ENCODE peak calls at places on chromosome 20, in six cellular contexts. Z is IMR-90, X is K562, Q is fibroblast of lung, C is cardiac muscle cell, O is left ventricle myocardium inferior. E is an unnamed sample. For H3K4me1, the result is how much of the 10 kb centered on the place peaks cover.

GRCh38 chr20:4187147-4187546 is 171.8 kb upstream of the RNF24 start:
- DNase-seq in Z (no peak), X (no peak), Q (no peak), C (no peak), O (no peak), E (no peak)

GRCh38 chr20:8424986-8425385 is 292.9 kb downstream of the PLCB1 start:
- DNase-seq in Z (no peak), X (no peak), Q (no peak), C (no peak), O (no peak), E (no peak)

GRCh38 chr20:20037960-20038359 is 14.3 kb downstream of the CRNKL1 start:
- DNase-seq in Z (peak), X (no peak), Q (no peak), C (peak), O (no peak), E (no peak)

GRCh38 chr20:22916121-22916842 is 118.8 kb upstream of the SSTR4 start:
- DNase-seq in Z (no peak), X (no peak), Q (no peak), C (no peak), O (no peak), E (no peak)

GRCh38 chr20:9978395-9979004 is 56.3 kb upstream of the ANKEF1 start:
- DNase-seq in Z (peak), X (no peak), Q (peak), C (peak), O (no peak), E (no peak)

GRCh38 chr20:31704225-31705119 is 18.2 kb downstream of the BCL2L1 start:
- DNase-seq in Z (peak), X (no peak), Q (no peak), C (peak), O (peak), E (no peak)

GRCh38 chr20:15642676-15643075 is 930.6 kb downstream of the KIF16B start:
- DNase-seq in Z (peak), X (no peak), Q (peak), C (no peak), O (no peak), E (no peak)

GRCh38 chr20:53831812-53832211 is 238.2 kb upstream of the ZNF217 start:
- DNase-seq in Z (no peak), X (no peak), Q (no peak), C (no peak), O (no peak), E (no peak)

GRCh38 chr20:50967621-50968020 is 9.0 kb downstream of the MOCS3 start:
- DNase-seq in Z (no peak), X (no peak), Q (no peak), C (no peak), O (no peak), E (no peak)

GRCh38 chr20:41697861-41698559 is 79.8 kb upstream of the CHD6 start:
- DNase-seq in Z (peak), X (peak), Q (peak), C (peak), O (no peak), E (no peak)

GRCh38 chr20:46168438-46168837 is 50.3 kb downstream of the CD40 start:
- DNase-seq in Z (no peak), X (no peak), Q (no peak), C (no peak), O (no peak), E (no peak)

GRCh38 chr20:41376349-41376748 is 9.7 kb upstream of the EMILIN3 start:
- DNase-seq in Z (no peak), X (no peak), Q (no peak), C (no peak), O (no peak), E (no peak)

GRCh38 chr20:18794428-18794787 is 19.2 kb upstream of the SCP2D1 start:
- DNase-seq in Z (no peak), X (no peak), Q (no peak), C (no peak), O (no peak), E (no peak)

GRCh38 chr20:48749437-48749836 is 78.4 kb downstream of the PREX1 start:
- DNase-seq in Z (no peak), X (no peak), Q (no peak), C (no peak), O (no peak), E (no peak)

GRCh38 chr20:17202668-17203067 is 24.2 kb upstream of the PCSK2 start:
- DNase-seq in Z (no peak), X (no peak), Q (no peak), C (no peak), O (no peak), E (no peak)

GRCh38 chr20:62133864-62134263 is 9.3 kb downstream of the PSMA7 start:
- DNase-seq in Z (no peak), X (no peak), Q (no peak), C (no peak), O (no peak), E (peak)

GRCh38 chr20:22887796-22888195 is 147.3 kb upstream of the SSTR4 start:
- DNase-seq in Z (no peak), X (no peak), Q (no peak), C (no peak), O (no peak), E (no peak)

GRCh38 chr20:22453244-22454080 is 130.9 kb downstream of the FOXA2 start:
- DNase-seq in Z (no peak), X (peak), Q (no peak), C (peak), O (no peak), E (no peak)

GRCh38 chr20:10508060-10508459 is 73.0 kb downstream of the SLX4IP start:
- DNase-seq in Z (peak), X (no peak), Q (peak), C (peak), O (no peak), E (no peak)

GRCh38 chr20:61328906-61329558 is 77.0 kb downstream of the CDH4 start:
- DNase-seq in Z (peak), X (peak), Q (peak), C (no peak), O (no peak), E (peak)

GRCh38 chr20:56382696-56383095 is 9.3 kb downstream of the AURKA start:
- DNase-seq in Z (no peak), X (peak), Q (no peak), C (no peak), O (no peak), E (no peak)

GRCh38 chr20:40333591-40333990 is 355.4 kb downstream of the MAFB start:
- DNase-seq in Z (no peak), X (no peak), Q (no peak), C (no peak), O (no peak), E (no peak)

GRCh38 chr20:62120990-62121775 is 1.1 kb upstream of the LSM14B start:
- DNase-seq in Z (peak), X (no peak), Q (peak), C (no peak), O (no peak), E (peak)

GRCh38 chr20:51914758-51915157 is 112.4 kb upstream of the SALL4 start:
- DNase-seq in Z (no peak), X (no peak), Q (no peak), C (no peak), O (no peak), E (no peak)

GRCh38 chr20:1330075-1330830 is 1.3 kb upstream of the SDCBP2 start:
- DNase-seq in Z (no peak), X (no peak), Q (no peak), C (peak), O (peak), E (peak)

GRCh38 chr20:1334761-1335160 is 5.8 kb upstream of the SDCBP2 start:
- DNase-seq in Z (no peak), X (peak), Q (no peak), C (peak), O (no peak), E (no peak)

GRCh38 chr20:14951707-14952106 is 614.3 kb upstream of the FLRT3 start:
- DNase-seq in Z (no peak), X (no peak), Q (peak), C (peak), O (no peak), E (no peak)

GRCh38 chr20:39291301-39291700 is 329.2 kb downstream of the DHX35 start:
- DNase-seq in Z (no peak), X (no peak), Q (peak), C (no peak), O (no peak), E (no peak)

GRCh38 chr20:3805594-3806264 is 9.6 kb downstream of the CDC25B start:
- DNase-seq in Z (peak), X (peak), Q (peak), C (peak), O (no peak), E (peak)

GRCh38 chr20:15887387-15887786 is 685.9 kb downstream of the KIF16B start:
- DNase-seq in Z (no peak), X (no peak), Q (no peak), C (no peak), O (no peak), E (no peak)

GRCh38 chr20:50446351-50447101 is 63.7 kb upstream of the PTPN1 start:
- DNase-seq in Z (no peak), X (no peak), Q (no peak), C (no peak), O (no peak), E (no peak)

GRCh38 chr20:10558635-10559187 is 115.1 kb downstream of the JAG1 start:
- DNase-seq in Z (peak), X (no peak), Q (peak), C (peak), O (no peak), E (no peak)

GRCh38 chr20:49701916-49702315 is 11.8 kb downstream of the B4GALT5 start:
- DNase-seq in Z (no peak), X (no peak), Q (no peak), C (no peak), O (no peak), E (no peak)

GRCh38 chr20:58342104-58342945 is 32.8 kb downstream of the RAB22A start:
- DNase-seq in Z (peak), X (no peak), Q (peak), C (peak), O (no peak), E (no peak)

GRCh38 chr20:58339741-58340140 is 30.2 kb downstream of the RAB22A start:
- DNase-seq in Z (no peak), X (no peak), Q (no peak), C (no peak), O (no peak), E (no peak)

GRCh38 chr20:58344741-58345140 is 35.2 kb downstream of the RAB22A start:
- DNase-seq in Z (peak), X (no peak), Q (no peak), C (peak), O (no peak), E (no peak)

GRCh38 chr20:58340853-58341252 is 31.3 kb downstream of the RAB22A start:
- DNase-seq in Z (peak), X (no peak), Q (no peak), C (no peak), O (no peak), E (no peak)

DNA sequence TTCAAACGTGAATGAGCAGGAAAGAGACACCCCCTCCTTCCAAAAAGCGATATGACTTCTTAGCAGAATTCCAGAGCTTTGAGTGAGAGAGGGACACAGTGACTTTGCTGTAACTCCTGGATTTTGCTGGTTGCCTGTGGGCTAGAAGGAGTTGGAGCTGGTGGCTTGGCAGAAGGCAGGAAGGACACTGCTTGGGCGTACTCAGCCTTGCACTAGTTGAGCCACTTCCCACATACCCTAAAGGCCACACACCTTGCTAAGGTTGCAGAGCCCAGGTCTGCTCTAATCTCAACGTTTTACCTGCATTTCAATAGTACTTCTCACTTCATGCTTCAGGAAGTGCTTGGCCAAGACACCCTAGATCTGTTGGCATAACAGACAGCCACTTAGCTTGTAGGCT is 30.6 kb downstream of the RAB22A start:
- DNase-seq in Z (no peak), X (no peak), Q (no peak), C (no peak), O (no peak), E (no peak)
- H3K4me1 ChIP-seq in Z (under half), X (under half), Q (under half), C (under half), O (under half), E (under half)

DNA sequence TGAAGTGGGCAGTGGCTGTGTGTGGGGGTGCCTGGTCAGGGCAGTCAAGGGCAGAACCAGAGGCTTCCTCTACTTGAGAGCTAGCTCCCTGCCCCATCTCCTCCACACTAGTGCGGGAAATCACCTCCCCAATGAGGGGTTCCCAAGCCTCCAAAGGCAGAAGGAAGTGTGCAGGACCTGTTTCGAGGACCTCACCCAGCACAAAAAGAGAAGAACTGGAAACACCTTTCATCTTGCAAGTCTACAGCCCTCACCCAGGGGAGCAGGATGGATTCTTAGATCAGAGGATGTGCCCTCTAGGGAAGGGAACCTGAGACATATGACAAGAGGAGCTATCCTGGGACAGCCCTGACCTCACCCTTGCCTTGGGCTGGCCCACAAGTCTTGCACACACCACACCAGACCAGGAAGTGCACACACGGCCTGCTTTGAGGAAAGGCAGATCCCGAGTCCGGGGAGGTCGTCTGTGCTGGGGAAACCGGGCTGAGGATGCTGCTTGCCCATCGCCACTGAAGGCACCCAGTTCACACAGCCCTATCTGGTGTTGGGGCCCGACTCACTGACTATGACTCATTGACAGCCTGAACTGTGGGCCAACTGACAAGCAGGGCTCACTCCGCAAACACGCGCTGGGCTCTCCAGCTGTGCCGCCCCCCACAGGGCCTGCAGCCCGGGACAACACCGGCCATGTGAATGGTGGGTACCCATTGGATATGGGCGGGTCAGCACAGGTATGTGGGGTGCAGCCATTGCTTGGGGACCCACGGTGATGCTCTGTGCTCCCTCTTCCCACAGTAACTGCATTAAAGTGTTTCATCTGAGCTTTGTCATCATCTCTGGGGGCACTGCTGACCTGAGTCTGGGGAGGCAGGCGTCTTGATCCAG is 1.8 kb downstream of the SAMD10 start:
- DNase-seq in Z (peak), X (no peak), Q (peak), C (peak), O (no peak), E (peak)
- TF ChIP-seq CTCF in Z (no peak), X (no peak), Q (no peak), C (no peak), O (no peak), E (no peak)

GRCh38 chr20:2654831-2655230 is 2.4 kb downstream of the NOP56 start:
- DNase-seq in Z (no peak), X (no peak), Q (no peak), C (no peak), O (no peak), E (no peak)
- H3K27ac ChIP-seq in Z (no peak), X (peak), Q (peak), C (no peak), O (no peak), E (no peak)

GRCh38 chr20:25293507-25293906 is 45.6 kb downstream of the PYGB start:
- DNase-seq in Z (no peak), X (no peak), Q (no peak), C (no peak), O (no peak), E (no peak)
- H3K4me1 ChIP-seq in Z (under half), X (under half), Q (under half), C (under half), O (half or more), E (under half)

DNA sequence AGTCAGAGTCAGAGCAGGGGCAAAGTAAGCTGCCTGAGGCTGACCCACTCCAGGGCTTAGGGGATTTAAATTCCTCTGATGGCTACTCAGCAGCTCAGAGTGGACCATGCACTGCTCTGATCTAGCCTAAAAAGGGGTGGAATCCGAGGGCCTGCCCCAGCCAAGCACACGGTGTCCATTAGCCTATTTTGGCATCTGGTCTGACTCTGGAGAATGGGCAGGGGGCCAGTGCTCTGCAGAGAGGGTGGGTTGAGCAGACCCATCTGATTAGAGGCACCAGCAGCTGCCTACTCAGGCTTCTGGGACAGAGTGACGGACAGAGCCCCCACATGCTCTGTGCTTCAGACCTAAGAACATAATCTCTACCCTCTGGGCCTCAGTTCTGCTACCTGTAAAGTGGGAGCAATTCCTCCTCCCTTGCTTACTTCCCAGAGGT is 25.9 kb upstream of the TGM2 start:
- DNase-seq in Z (no peak), X (no peak), Q (no peak), C (no peak), O (peak), E (peak)
- TF ChIP-seq CTCF in Z (no peak), X (no peak), Q (no peak), C (no peak), O (no peak), E (no peak)

GRCh38 chr20:57714409-57715267 is 4.8 kb upstream of the PMEPA1 start:
- DNase-seq in Z (peak), X (no peak), Q (peak), C (peak), O (no peak), E (no peak)

GRCh38 chr20:57713505-57713903 is 3.7 kb upstream of the PMEPA1 start:
- DNase-seq in Z (no peak), X (no peak), Q (no peak), C (no peak), O (no peak), E (no peak)

GRCh38 chr20:57712851-57713504 is 3.2 kb upstream of the PMEPA1 start:
- DNase-seq in Z (no peak), X (no peak), Q (no peak), C (no peak), O (no peak), E (no peak)

GRCh38 chr20:57715268-57715904 is 5.6 kb upstream of the PMEPA1 start:
- DNase-seq in Z (no peak), X (no peak), Q (no peak), C (no peak), O (no peak), E (no peak)

GRCh38 chr20:57713951-57714350 is 4.1 kb upstream of the PMEPA1 start:
- DNase-seq in Z (no peak), X (no peak), Q (no peak), C (no peak), O (no peak), E (no peak)
- H3K27ac ChIP-seq in Z (no peak), X (no peak), Q (no peak), C (no peak), O (peak), E (peak)

GRCh38 chr20:33992145-33992922 is 1.4 kb upstream of the RALY start:
- DNase-seq in Z (peak), X (no peak), Q (no peak), C (no peak), O (no peak), E (no peak)
- H3K4me1 ChIP-seq in Z (under half), X (under half), Q (under half), C (under half), O (under half), E (under half)

E was measured in heart left ventricle.